ENCODE peak calls at places on chromosomes 3 and 15, in six cellular contexts. One of them, this sample, is unnamed.

GRCh38 chr15:47754312-47754711 is 37.0 kb downstream of the SEMA6D start:
- DNase-seq in heart right ventricle: no peak
- DNase-seq in RWPE2: no peak
- DNase-seq in HCT116: no peak
- DNase-seq in neuronal stem cell: no peak
- DNase-seq in stomach: no peak
- DNase-seq in this sample: no peak

GRCh38 chr15:44588541-44588940 is 51.6 kb downstream of the EIF3J start:
- DNase-seq in RWPE2: no peak
- DNase-seq in heart right ventricle: no peak
- DNase-seq in stomach: no peak
- DNase-seq in HCT116: no peak
- DNase-seq in neuronal stem cell: no peak
- DNase-seq in this sample: no peak

GRCh38 chr3:45178131-45179023 is 32.2 kb upstream of the CDCP1 start:
- DNase-seq in RWPE2: no peak
- DNase-seq in HCT116: no peak
- DNase-seq in stomach: peak; percentile 58
- DNase-seq in heart right ventricle: no peak
- DNase-seq in neuronal stem cell: no peak
- DNase-seq in this sample: peak; percentile 72

GRCh38 chr15:39700301-39700700 is 82.3 kb downstream of the FSIP1 start:
- DNase-seq in stomach: no peak
- DNase-seq in HCT116: no peak
- DNase-seq in RWPE2: no peak
- DNase-seq in neuronal stem cell: no peak
- DNase-seq in heart right ventricle: no peak
- DNase-seq in this sample: no peak

GRCh38 chr3:32469151-32469874 is 33.3 kb downstream of the CMTM6 start:
- DNase-seq in RWPE2: no peak
- DNase-seq in HCT116: no peak
- DNase-seq in neuronal stem cell: no peak
- DNase-seq in stomach: no peak
- DNase-seq in heart right ventricle: no peak
- DNase-seq in this sample: no peak

GRCh38 chr3:175489406-175489805 is 630.3 kb downstream of the NAALADL2 start:
- DNase-seq in stomach: no peak
- DNase-seq in neuronal stem cell: no peak
- DNase-seq in heart right ventricle: no peak
- DNase-seq in RWPE2: no peak
- DNase-seq in HCT116: no peak
- DNase-seq in this sample: no peak

GRCh38 chr3:111616417-111617105 is 21.4 kb upstream of the ZBED2 start:
- DNase-seq in neuronal stem cell: no peak
- DNase-seq in heart right ventricle: no peak
- DNase-seq in HCT116: no peak
- DNase-seq in stomach: no peak
- DNase-seq in RWPE2: no peak
- DNase-seq in this sample: peak; percentile 44

GRCh38 chr3:20478407-20478806 is 292.4 kb upstream of the SGO1 start:
- DNase-seq in heart right ventricle: no peak
- DNase-seq in stomach: no peak
- DNase-seq in HCT116: no peak
- DNase-seq in RWPE2: no peak
- DNase-seq in neuronal stem cell: no peak
- DNase-seq in this sample: no peak

GRCh38 chr15:95556866-95557225 is 773.7 kb upstream of the NR2F2 start:
- DNase-seq in stomach: no peak
- DNase-seq in heart right ventricle: peak; percentile 15
- DNase-seq in neuronal stem cell: no peak
- DNase-seq in HCT116: peak; percentile 3
- DNase-seq in RWPE2: no peak
- DNase-seq in this sample: no peak

GRCh38 chr3:10994311-10994710 is 1.8 kb downstream of the SLC6A1 start:
- DNase-seq in stomach: no peak
- DNase-seq in heart right ventricle: no peak
- DNase-seq in HCT116: no peak
- DNase-seq in RWPE2: no peak
- DNase-seq in neuronal stem cell: no peak
- DNase-seq in this sample: no peak

GRCh38 chr15:89375093-89376062 is 40.8 kb upstream of the POLG start:
- DNase-seq in RWPE2: no peak
- DNase-seq in stomach: no peak
- DNase-seq in heart right ventricle: no peak
- DNase-seq in neuronal stem cell: no peak
- DNase-seq in HCT116: no peak
- DNase-seq in this sample: no peak

GRCh38 chr3:110413807-110414748 is 657.5 kb upstream of the NECTIN3 start:
- DNase-seq in RWPE2: no peak
- DNase-seq in neuronal stem cell: no peak
- DNase-seq in HCT116: no peak
- DNase-seq in heart right ventricle: no peak
- DNase-seq in stomach: no peak
- DNase-seq in this sample: peak; percentile 56

GRCh38 chr3:58179235-58180098 is 31.3 kb downstream of the DNASE1L3 start:
- DNase-seq in HCT116: no peak
- DNase-seq in heart right ventricle: no peak
- DNase-seq in stomach: no peak
- DNase-seq in neuronal stem cell: no peak
- DNase-seq in RWPE2: no peak
- DNase-seq in this sample: no peak

GRCh38 chr15:76170426-76170800 is 110.6 kb downstream of the TMEM266 start:
- DNase-seq in stomach: no peak
- DNase-seq in heart right ventricle: no peak
- DNase-seq in RWPE2: no peak
- DNase-seq in HCT116: no peak
- DNase-seq in neuronal stem cell: no peak
- DNase-seq in this sample: no peak

GRCh38 chr3:159416854-159417253 is 571.8 kb upstream of the IL12A start:
- DNase-seq in stomach: no peak
- DNase-seq in RWPE2: no peak
- DNase-seq in heart right ventricle: no peak
- DNase-seq in HCT116: no peak
- DNase-seq in neuronal stem cell: no peak
- DNase-seq in this sample: no peak

DNA sequence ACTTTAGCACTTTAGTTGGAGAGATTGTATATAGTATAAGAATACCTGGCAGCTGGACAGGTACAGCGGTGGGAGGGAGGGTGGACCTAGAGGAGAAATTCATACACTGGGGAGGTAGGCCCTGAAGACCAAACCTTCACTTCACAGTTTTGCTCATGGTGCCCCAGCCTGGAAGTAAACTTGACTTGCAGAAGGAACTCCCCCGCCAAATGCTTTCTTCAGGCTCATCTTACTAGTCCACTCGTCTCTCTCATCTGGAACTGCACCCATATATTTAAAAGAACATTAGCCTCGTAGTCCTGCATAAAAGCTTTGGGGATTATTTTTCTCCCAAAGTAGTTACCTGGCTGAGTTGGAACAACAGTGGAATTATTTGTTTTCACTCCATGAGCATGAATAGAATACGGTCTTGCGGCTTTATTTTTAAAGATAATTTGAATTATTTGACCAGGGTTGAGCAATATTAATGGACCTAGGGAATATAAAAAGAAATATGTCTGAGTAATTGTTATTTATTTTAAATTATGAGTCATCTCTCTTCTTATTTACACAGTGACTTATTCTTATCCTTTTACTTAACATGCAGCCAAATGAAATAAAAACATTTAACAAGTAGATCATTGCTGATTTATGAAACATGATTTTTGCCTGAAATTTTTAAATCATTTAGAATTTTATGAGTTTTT is 25.5 kb upstream of the CP start:
- DNase-seq in HCT116: no peak
- DNase-seq in RWPE2: no peak
- DNase-seq in stomach: no peak
- DNase-seq in neuronal stem cell: no peak
- DNase-seq in heart right ventricle: no peak
- DNase-seq in this sample: peak; percentile 84
- H3K4me3 ChIP-seq in HCT116: no peak overlapping the region
- H3K4me3 ChIP-seq in RWPE2: no peak overlapping the region
- H3K4me3 ChIP-seq in stomach: no peak overlapping the region
- H3K4me3 ChIP-seq in neuronal stem cell: no peak overlapping the region
- H3K4me3 ChIP-seq in heart right ventricle: no peak overlapping the region
- H3K4me3 ChIP-seq in this sample: no peak overlapping the region

GRCh38 chr3:47850062-47850802 is 47.3 kb downstream of the DHX30 start:
- DNase-seq in neuronal stem cell: no peak
- DNase-seq in heart right ventricle: no peak
- DNase-seq in stomach: no peak
- DNase-seq in HCT116: no peak
- DNase-seq in RWPE2: no peak
- DNase-seq in this sample: no peak
- H3K36me3 ChIP-seq in neuronal stem cell: peaks cover 100% of the 10 kb centered on the region
- H3K36me3 ChIP-seq in heart right ventricle: peaks cover 100% of the 10 kb centered on the region
- H3K36me3 ChIP-seq in stomach: peaks cover 100% of the 10 kb centered on the region
- H3K36me3 ChIP-seq in HCT116: peaks cover 26% of the 10 kb centered on the region
- H3K36me3 ChIP-seq in RWPE2: peaks cover 87% of the 10 kb centered on the region
- H3K36me3 ChIP-seq in this sample: peaks cover 41% of the 10 kb centered on the region

GRCh38 chr15:37221671-37222207 is 121.4 kb upstream of the MEIS2 start:
- DNase-seq in stomach: no peak
- DNase-seq in heart right ventricle: no peak
- DNase-seq in RWPE2: no peak
- DNase-seq in HCT116: no peak
- DNase-seq in neuronal stem cell: no peak
- DNase-seq in this sample: no peak
- H3K4me3 ChIP-seq in stomach: no peak overlapping the region
- H3K4me3 ChIP-seq in heart right ventricle: no peak overlapping the region
- H3K4me3 ChIP-seq in RWPE2: no peak overlapping the region
- H3K4me3 ChIP-seq in HCT116: no peak overlapping the region
- H3K4me3 ChIP-seq in neuronal stem cell: no peak overlapping the region
- H3K4me3 ChIP-seq in this sample: no peak overlapping the region

GRCh38 chr15:80945605-80946004 is 44.0 kb downstream of the MESD start:
- DNase-seq in stomach: no peak
- DNase-seq in HCT116: no peak
- DNase-seq in RWPE2: peak; percentile 10
- DNase-seq in heart right ventricle: no peak
- DNase-seq in neuronal stem cell: no peak
- DNase-seq in this sample: no peak
- H3K36me3 ChIP-seq in stomach: peaks cover 100% of the 10 kb centered on the region
- H3K36me3 ChIP-seq in HCT116: peaks cover 4% of the 10 kb centered on the region
- H3K36me3 ChIP-seq in RWPE2: peaks cover 4% of the 10 kb centered on the region
- H3K36me3 ChIP-seq in heart right ventricle: peaks cover 95% of the 10 kb centered on the region
- H3K36me3 ChIP-seq in neuronal stem cell: peaks cover 46% of the 10 kb centered on the region
- H3K36me3 ChIP-seq in this sample: peaks cover 9% of the 10 kb centered on the region

GRCh38 chr15:92409521-92409920 is 15.8 kb downstream of the ST8SIA2 start:
- DNase-seq in stomach: no peak
- DNase-seq in heart right ventricle: no peak
- DNase-seq in neuronal stem cell: no peak
- DNase-seq in RWPE2: no peak
- DNase-seq in HCT116: no peak
- DNase-seq in this sample: no peak
- H3K4me3 ChIP-seq in stomach: no peak overlapping the region
- H3K4me3 ChIP-seq in heart right ventricle: no peak overlapping the region
- H3K4me3 ChIP-seq in neuronal stem cell: no peak overlapping the region
- H3K4me3 ChIP-seq in RWPE2: no peak overlapping the region
- H3K4me3 ChIP-seq in HCT116: no peak overlapping the region
- H3K4me3 ChIP-seq in this sample: no peak overlapping the region